ENCODE peak calls at places on chromosomes 3 and 15, in five cellular contexts. L, P, X, R and Q are unnamed samples.

GRCh38 chr15:95559875-95560394 is 770.6 kb upstream of the NR2F2 start:
- DNase-seq in L (no peak), R (no peak), P (no peak), X (peak; percentile 67), Q (no peak)

GRCh38 chr15:95565201-95565600 is 765.3 kb upstream of the NR2F2 start:
- DNase-seq in X (no peak), L (no peak), P (no peak), R (no peak), Q (no peak)

GRCh38 chr3:48151058-48151806 is 37.0 kb downstream of the CDC25A start:
- DNase-seq in L (peak; percentile 86), R (peak; percentile 16), P (peak; percentile 77), X (peak; percentile 73), Q (peak; percentile 90)

GRCh38 chr3:15313461-15313860 is 18.9 kb downstream of the SH3BP5 start:
- DNase-seq in X (no peak), R (no peak), L (no peak), P (no peak), Q (no peak)

GRCh38 chr3:187131981-187132380 is 7.3 kb downstream of the RPL39L start:
- DNase-seq in L (no peak), P (no peak), X (no peak), R (no peak), Q (no peak)

GRCh38 chr3:196886175-196886574 is 18.5 kb downstream of the SENP5 start:
- DNase-seq in X (no peak), R (no peak), P (no peak), L (no peak), Q (no peak)

GRCh38 chr3:186013312-186013711 is 75.5 kb upstream of the TRA2B start:
- DNase-seq in R (no peak), P (no peak), L (no peak), X (no peak), Q (no peak)

GRCh38 chr15:49688135-49688790 is 67.4 kb downstream of the DTWD1 start:
- DNase-seq in R (no peak), P (no peak), X (no peak), L (no peak), Q (no peak)

GRCh38 chr15:98896802-98897732 is 110.5 kb downstream of the PGPEP1L start:
- DNase-seq in R (no peak), P (no peak), L (no peak), X (no peak), Q (peak; percentile 38)

GRCh38 chr3:72452745-72453144 is 395.5 kb downstream of the SHQ1 start:
- DNase-seq in P (no peak), X (no peak), R (no peak), L (no peak), Q (no peak)

GRCh38 chr15:31102049-31102321 is 460 bp upstream of the TRPM1 start:
- DNase-seq in P (no peak), R (no peak), L (no peak), X (no peak), Q (no peak)

GRCh38 chr15:69760263-69760855 is 307.7 kb downstream of the RPLP1 start:
- DNase-seq in R (no peak), L (no peak), P (no peak), X (no peak), Q (no peak)

GRCh38 chr3:130661116-130661515 is 85.5 kb downstream of the PIK3R4 start:
- DNase-seq in R (no peak), X (no peak), P (no peak), L (no peak), Q (no peak)

GRCh38 chr3:49799761-49800160 is at the start of gene CDHR4:
- DNase-seq in R (no peak), X (no peak), L (peak; percentile 54), P (no peak), Q (no peak)

GRCh38 chr3:115321396-115321795 is 174.3 kb upstream of the ZBTB20 start:
- DNase-seq in R (no peak), P (no peak), X (no peak), L (no peak), Q (no peak)

GRCh38 chr3:150059241-150059640 is 88.5 kb upstream of the PFN2 start:
- DNase-seq in X (no peak), R (no peak), P (no peak), L (no peak), Q (no peak)

GRCh38 chr3:79937567-79937966 is 169.8 kb upstream of the ROBO1 start:
- DNase-seq in X (no peak), R (no peak), L (no peak), P (peak; percentile 10), Q (no peak)

GRCh38 chr3:126259411-126260391 is 79.3 kb upstream of the ALDH1L1 start:
- DNase-seq in X (peak; percentile 28), P (no peak), R (peak; percentile 31), L (peak; percentile 78), Q (peak; percentile 88)

GRCh38 chr15:70474682-70475438 is 288.5 kb downstream of the UACA start:
- DNase-seq in X (no peak), P (no peak), R (no peak), L (peak; percentile 72), Q (peak; percentile 78)

GRCh38 chr3:63909431-63909830 is 2.8 kb downstream of the SCAANT1 start:
- DNase-seq in L (no peak), P (no peak), X (no peak), R (no peak), Q (no peak)

GRCh38 chr15:31236184-31237041 is 90.2 kb upstream of the KLF13 start:
- DNase-seq in X (peak; percentile 60), L (peak; percentile 80), R (peak; percentile 22), P (no peak), Q (peak; percentile 88)

GRCh38 chr15:95501865-95502264 is 828.6 kb upstream of the NR2F2 start:
- DNase-seq in P (no peak), L (no peak), R (no peak), X (no peak), Q (no peak)

GRCh38 chr3:146306024-146306423 is 55.1 kb upstream of the PLSCR4 start:
- DNase-seq in L (no peak), R (no peak), X (no peak), P (no peak), Q (no peak)

GRCh38 chr3:98890960-98891910 is 10.3 kb downstream of the DCBLD2 start:
- DNase-seq in R (no peak), P (no peak), X (no peak), L (no peak), Q (no peak)

GRCh38 chr15:26028086-26028740 is 165.1 kb upstream of the ATP10A start:
- DNase-seq in P (no peak), L (no peak), X (no peak), R (no peak), Q (no peak)

GRCh38 chr3:104392327-104392726 is 974.4 kb upstream of the ALCAM start:
- DNase-seq in P (no peak), L (no peak), X (no peak), R (no peak), Q (no peak)